ENCODE peak calls at places on chromosome 3, in ten cellular contexts. H is colonic mucosa; A is amniotic epithelial cell; N is SK-MEL-5; K is effector memory CD8-positive, alpha-beta T cell; C is upper lobe of right lung; U is pulmonary artery endothelial cell; G is NCI-H1694; W is kidney tubule cell; T is Kasumi-1. X is an unnamed sample.

GRCh38 chr3:193620055-193620454 is 27.0 kb downstream of the OPA1 start:
- DNase-seq in G (no peak), U (no peak), C (no peak), W (no peak), H (no peak), N (no peak), T (no peak), K (no peak), A (no peak), X (no peak)

GRCh38 chr3:120265989-120266388 is 19.0 kb downstream of the GPR156 start:
- DNase-seq in T (no peak), K (no peak), G (no peak), U (no peak), C (no peak), A (no peak), N (no peak), H (no peak), W (no peak), X (no peak)

GRCh38 chr3:121661376-121661775 is 673 bp upstream of the HCLS1 start:
- DNase-seq in H (no peak), N (no peak), C (no peak), G (no peak), K (no peak), A (no peak), T (no peak), W (no peak), U (no peak), X (no peak)

GRCh38 chr3:159762238-159762637 is 226.4 kb upstream of the IL12A start:
- DNase-seq in G (no peak), W (peak; percentile 67), K (no peak), A (no peak), U (no peak), N (no peak), C (no peak), T (no peak), H (no peak), X (no peak)

GRCh38 chr3:159252772-159253384 is 451.0 kb downstream of the MFSD1 start:
- DNase-seq in G (no peak), U (peak; percentile 39), H (no peak), N (peak; percentile 76), K (no peak), T (peak; percentile 86), W (peak; percentile 64), A (peak; percentile 72), C (no peak), X (no peak)

GRCh38 chr3:26074080-26074479 is 284.2 kb downstream of the OXSM start:
- DNase-seq in A (no peak), H (no peak), U (no peak), K (no peak), T (no peak), C (no peak), W (no peak), G (no peak), N (no peak), X (no peak)

GRCh38 chr3:178568152-178568753 is 32.0 kb downstream of the KCNMB2 start:
- DNase-seq in H (no peak), N (no peak), C (no peak), U (no peak), W (no peak), A (no peak), K (no peak), T (no peak), G (no peak), X (no peak)

GRCh38 chr3:10228248-10228950 is 19.9 kb upstream of the TATDN2 start:
- DNase-seq in W (no peak), H (no peak), G (no peak), A (peak; percentile 78), N (no peak), K (no peak), U (peak; percentile 90), C (no peak), T (peak; percentile 94), X (no peak)

GRCh38 chr3:56858331-56858730 is 56.6 kb upstream of the ARHGEF3 start:
- DNase-seq in K (no peak), W (no peak), U (no peak), H (no peak), T (no peak), C (no peak), G (peak; percentile 24), A (no peak), N (peak; percentile 77), X (no peak)

GRCh38 chr3:112056451-112056929 is 22.0 kb downstream of the TMPRSS7 start:
- DNase-seq in G (no peak), A (peak; percentile 84), K (no peak), U (no peak), T (no peak), N (no peak), H (no peak), C (no peak), W (peak; percentile 39), X (no peak)